ENCODE peak calls at places on chromosome 12, in eight cellular contexts. T is AG10803, X is NAMALWA, M is PC-3, P is adipocyte, L is pons, J is ELR, C is M059J. I is an unnamed sample.

GRCh38 chr12:126507231-126507630 is 1442.0 kb downstream of the AACS start:
- DNase-seq in M (no peak), J (no peak), L (no peak), P (no peak), C (no peak), T (no peak), X (no peak), I (no peak)

GRCh38 chr12:130041983-130042812 is 120.1 kb upstream of the FZD10 start:
- DNase-seq in J (no peak), C (no peak), X (no peak), T (no peak), M (no peak), L (no peak), P (peak), I (no peak)

GRCh38 chr12:52027085-52027843 is 20.5 kb downstream of the TAMALIN start:
- DNase-seq in P (no peak), M (no peak), X (peak), C (no peak), T (no peak), J (no peak), L (no peak), I (no peak)

GRCh38 chr12:52670961-52671360 is 9.2 kb downstream of the KRT1 start:
- DNase-seq in T (peak), L (no peak), P (no peak), M (peak), X (no peak), J (no peak), C (no peak), I (peak)

GRCh38 chr12:114697246-114697716 is 13.3 kb upstream of the TBX3 start:
- DNase-seq in T (no peak), J (no peak), C (no peak), X (no peak), P (no peak), L (no peak), M (no peak), I (no peak)

GRCh38 chr12:10194160-10194559 is 15.3 kb downstream of the TMEM52B start:
- DNase-seq in X (no peak), P (no peak), M (peak), L (no peak), C (peak), J (peak), T (peak), I (no peak)

GRCh38 chr12:66241061-66242043 is 52.3 kb downstream of the IRAK3 start:
- DNase-seq in T (peak), X (no peak), C (peak), P (peak), M (peak), L (peak), J (peak), I (peak)

GRCh38 chr12:107277850-107278249 is 184.5 kb upstream of the CRY1 start:
- DNase-seq in P (peak), X (no peak), C (peak), J (peak), M (peak), L (peak), T (peak), I (peak)

GRCh38 chr12:21527451-21528180 is 1.5 kb downstream of the SPX start:
- DNase-seq in J (peak), T (peak), C (peak), P (peak), M (peak), X (peak), L (peak), I (peak)

GRCh38 chr12:11824069-11824468 is 174.6 kb downstream of the ETV6 start:
- DNase-seq in T (no peak), X (no peak), L (no peak), C (no peak), P (no peak), M (no peak), J (no peak), I (no peak)